ENCODE peak calls at places on chromosome 4, in four cellular contexts. J is A549, R is K562, Z is GM12878. H is an unnamed sample.

GRCh38 chr4:32560306-32560705 is 1840.1 kb downstream of the PCDH7 start:
- DNase-seq in J (no peak), R (no peak), Z (no peak), H (no peak)

GRCh38 chr4:41977709-41978108 is 3.8 kb upstream of the DCAF4L1 start:
- DNase-seq in J (no peak), R (no peak), Z (no peak), H (peak)

GRCh38 chr4:158670975-158671664 is 567 bp downstream of the C4orf46 start:
- DNase-seq in J (peak), R (peak), Z (peak), H (peak)

GRCh38 chr4:113591982-113592381 is 169.6 kb downstream of the CAMK2D start:
- DNase-seq in J (no peak), R (no peak), Z (no peak), H (peak)

GRCh38 chr4:69888336-69888735 is 28.4 kb upstream of the SULT1E1 start:
- DNase-seq in J (no peak), R (no peak), Z (no peak), H (no peak)

GRCh38 chr4:94934864-94935263 is 177.1 kb downstream of the BMPR1B start:
- DNase-seq in J (peak), R (no peak), Z (no peak), H (peak)

GRCh38 chr4:161564230-161564834 is 599.5 kb downstream of the FSTL5 start:
- DNase-seq in J (peak), R (no peak), Z (no peak), H (peak)

GRCh38 chr4:56681158-56681848 is at the start of gene HOPX:
- DNase-seq in J (no peak), R (no peak), Z (peak), H (no peak)

GRCh38 chr4:13626492-13627184 is 887 bp downstream of the BOD1L1 start:
- DNase-seq in J (no peak), R (no peak), Z (no peak), H (no peak)

GRCh38 chr4:138706206-138706605 is 309.4 kb upstream of the NOCT start:
- DNase-seq in J (no peak), R (no peak), Z (no peak), H (peak)

GRCh38 chr4:10866691-10867090 is 182.1 kb upstream of the CLNK start:
- DNase-seq in J (no peak), R (no peak), Z (no peak), H (no peak)

GRCh38 chr4:179867300-179867878 is 2375.8 kb upstream of the TENM3 start:
- DNase-seq in J (peak), R (peak), Z (peak), H (peak)

GRCh38 chr4:24166501-24166900 is 276.7 kb upstream of the PPARGC1A start:
- DNase-seq in J (no peak), R (no peak), Z (no peak), H (no peak)

GRCh38 chr4:74098628-74098995 is 383 bp downstream of the CXCL2 start:
- DNase-seq in J (no peak), R (no peak), Z (no peak), H (no peak)

GRCh38 chr4:110778526-110778925 is 155.6 kb upstream of the PITX2 start:
- DNase-seq in J (no peak), R (no peak), Z (no peak), H (peak)

GRCh38 chr4:54082168-54082567 is 17.8 kb upstream of the CHIC2 start:
- DNase-seq in J (peak), R (no peak), Z (no peak), H (peak)

GRCh38 chr4:110533940-110534339 is 58.0 kb downstream of the ENPEP start:
- DNase-seq in J (peak), R (no peak), Z (no peak), H (peak)

GRCh38 chr4:6235012-6235411 is 34.6 kb upstream of the WFS1 start:
- DNase-seq in J (no peak), R (no peak), Z (no peak), H (no peak)

GRCh38 chr4:53763813-53764597 is 172.7 kb upstream of the LNX1 start:
- DNase-seq in J (no peak), R (no peak), Z (no peak), H (peak)

GRCh38 chr4:54085284-54085683 is 14.7 kb upstream of the GSX2 start:
- DNase-seq in J (peak), R (no peak), Z (no peak), H (peak)

GRCh38 chr4:86935499-86935832 is 655 bp downstream of the AFF1 start:
- DNase-seq in J (no peak), R (no peak), Z (no peak), H (no peak)

GRCh38 chr4:6695660-6696581 is 2.2 kb downstream of the S100P start:
- DNase-seq in J (peak), R (no peak), Z (no peak), H (peak)

GRCh38 chr4:186227221-186227620 is at the start of gene KLKB1:
- DNase-seq in J (no peak), R (no peak), Z (no peak), H (no peak)

GRCh38 chr4:184804621-184805020 is 21.1 kb downstream of the ACSL1 start:
- DNase-seq in J (no peak), R (no peak), Z (no peak), H (no peak)
- TF ChIP-seq ELK1 in J (no peak), R (no peak), Z (no peak), H (no peak)

DNA sequence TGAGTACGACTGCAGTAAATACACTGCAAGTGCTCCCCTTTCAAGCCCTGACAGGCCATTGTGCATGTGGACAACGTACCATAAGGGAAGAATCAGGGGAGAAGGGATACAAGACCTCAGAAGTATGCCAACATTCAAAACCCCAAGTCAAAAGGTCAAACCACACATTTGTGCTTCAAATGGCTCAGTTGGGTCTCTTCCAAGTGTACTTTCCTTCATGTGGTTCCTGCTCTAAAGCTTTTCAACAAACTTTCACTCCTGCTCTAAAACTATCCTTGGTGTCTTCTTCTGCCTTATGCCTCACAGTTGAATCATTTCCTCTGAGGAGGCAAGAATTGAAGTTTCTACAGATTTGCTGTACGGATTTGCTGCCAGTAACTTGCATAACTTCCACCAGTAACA is 305.7 kb upstream of the SLIT2 start:
- DNase-seq in J (no peak), R (no peak), Z (no peak), H (peak)
- TF ChIP-seq ELK1 in J (no peak), R (no peak), Z (no peak), H (no peak)

GRCh38 chr4:83722730-83723269 is 186.9 kb downstream of the GPAT3 start:
- DNase-seq in J (no peak), R (no peak), Z (no peak), H (no peak)

GRCh38 chr4:83728191-83728590 is 192.3 kb downstream of the GPAT3 start:
- DNase-seq in J (no peak), R (no peak), Z (no peak), H (no peak)

GRCh38 chr4:83723609-83724008 is 187.7 kb downstream of the GPAT3 start:
- DNase-seq in J (no peak), R (no peak), Z (no peak), H (no peak)

GRCh38 chr4:83724488-83725060 is 188.7 kb downstream of the GPAT3 start:
- DNase-seq in J (no peak), R (no peak), Z (no peak), H (no peak)

GRCh38 chr4:83725076-83726074 is 189.5 kb downstream of the GPAT3 start:
- DNase-seq in J (no peak), R (no peak), Z (no peak), H (no peak)
- TF ChIP-seq ELK1 in J (no peak), R (no peak), Z (no peak), H (no peak)

DNA sequence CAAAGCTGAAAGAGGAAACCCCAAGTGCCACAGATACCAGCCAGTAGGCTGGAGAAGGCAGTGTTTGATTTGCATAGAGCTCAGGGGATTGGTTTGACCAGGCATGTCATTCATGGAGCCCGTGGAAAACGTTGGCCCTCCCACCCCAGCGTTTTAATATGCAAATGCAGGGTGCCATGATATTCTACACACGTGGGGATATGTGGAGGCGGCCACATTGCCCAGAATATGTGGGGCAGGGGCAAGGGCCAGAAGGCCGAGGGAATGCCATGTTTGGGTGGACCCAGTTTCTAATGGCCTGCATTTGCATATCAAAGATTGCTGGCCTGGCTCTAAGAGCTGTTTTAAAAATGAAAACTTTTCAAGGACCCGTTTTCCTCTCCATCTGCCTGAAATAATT is 71.1 kb downstream of the MAP9 start:
- DNase-seq in J (no peak), R (no peak), Z (no peak), H (no peak)
- TF ChIP-seq ELK1 in J (no peak), R (no peak), Z (no peak), H (no peak)

H was measured in IMR-90.